ENCODE peak calls at places on chromosomes 3 and 15, in seven cellular contexts. F is Panc1, Q is GM23338, T is upper lobe of left lung, W is HepG2, Z is HCT116, A is K562. X is an unnamed sample. For H3K27me3, the result is how much of the 10 kb centered on the place peaks cover.

GRCh38 chr3:123672429-123673146 is 87.7 kb upstream of the HACD2 start:
- ATAC-seq in Q (no peak), W (peak), Z (no peak), F (no peak), A (no peak), T (no peak), X (no peak)

GRCh38 chr15:43748376-43748775 is 2.1 kb downstream of the PDIA3 start:
- ATAC-seq in Z (no peak), T (no peak), W (no peak), F (no peak), Q (no peak), A (no peak), X (no peak)

GRCh38 chr3:184666422-184666821 is 45.4 kb downstream of the MAGEF1 start:
- ATAC-seq in Z (no peak), A (no peak), W (no peak), T (no peak), F (no peak), Q (no peak), X (no peak)

GRCh38 chr3:48565591-48566400 is 2.2 kb upstream of the UCN2 start:
- ATAC-seq in A (no peak), F (peak), Q (no peak), Z (peak), T (no peak), W (no peak), X (no peak)

GRCh38 chr3:158739078-158739477 is 6.8 kb upstream of the RARRES1 start:
- ATAC-seq in Z (no peak), T (no peak), Q (no peak), F (no peak), A (no peak), W (no peak), X (no peak)

GRCh38 chr15:63970723-63971426 is 75.4 kb downstream of the DAPK2 start:
- ATAC-seq in A (peak), F (no peak), W (no peak), Q (no peak), T (no peak), Z (no peak), X (no peak)

GRCh38 chr15:41283653-41284424 is 48.6 kb downstream of the OIP5 start:
- ATAC-seq in T (peak), A (peak), Q (peak), Z (peak), W (peak), F (peak), X (peak)

GRCh38 chr3:150286390-150287147 is 121.5 kb upstream of the TSC22D2 start:
- ATAC-seq in A (peak), F (peak), Z (peak), Q (peak), T (peak), W (peak), X (peak)

GRCh38 chr15:45921376-45921775 is 286.5 kb downstream of the SQOR start:
- ATAC-seq in T (no peak), A (no peak), Q (no peak), W (no peak), Z (no peak), F (no peak), X (no peak)

GRCh38 chr3:69079269-69080159 is 651 bp downstream of the UBA3 start:
- ATAC-seq in Z (peak), F (peak), A (peak), Q (peak), W (peak), T (peak), X (peak)

GRCh38 chr3:88019024-88019423 is 39.8 kb downstream of the CGGBP1 start:
- ATAC-seq in Q (no peak), W (no peak), T (no peak), Z (no peak), F (no peak), A (no peak), X (no peak)

GRCh38 chr3:172317984-172318383 is 130.3 kb downstream of the GHSR start:
- ATAC-seq in W (peak), A (no peak), Z (peak), Q (no peak), F (peak), T (peak), X (peak)

GRCh38 chr3:21502631-21503030 is 248.4 kb downstream of the ZNF385D start:
- ATAC-seq in T (no peak), Z (no peak), Q (no peak), A (no peak), W (no peak), F (no peak), X (no peak)

GRCh38 chr3:135918600-135918999 is 46.9 kb upstream of the PPP2R3A start:
- ATAC-seq in T (peak), Q (peak), A (peak), W (peak), Z (peak), F (peak), X (peak)

GRCh38 chr3:61564405-61565059 is 3.2 kb downstream of the PTPRG start:
- ATAC-seq in F (no peak), W (no peak), T (peak), A (peak), Q (peak), Z (peak), X (peak)

GRCh38 chr15:35702946-35703495 is 157.1 kb upstream of the DPH6 start:
- ATAC-seq in Z (no peak), W (no peak), Q (no peak), T (no peak), F (no peak), A (no peak), X (no peak)

GRCh38 chr3:185995352-185995751 is 57.5 kb upstream of the TRA2B start:
- ATAC-seq in Q (no peak), T (peak), F (no peak), W (no peak), Z (no peak), A (no peak), X (peak)

GRCh38 chr3:4351164-4351855 is 48.1 kb downstream of the SETMAR start:
- ATAC-seq in T (peak), Z (peak), W (no peak), Q (no peak), F (no peak), A (peak), X (peak)

GRCh38 chr3:167863811-167864558 is 128.5 kb downstream of the SERPINI1 start:
- ATAC-seq in T (no peak), F (no peak), W (no peak), Q (no peak), Z (no peak), A (peak), X (no peak)

GRCh38 chr3:71254251-71254650 is 329.3 kb downstream of the FOXP1 start:
- ATAC-seq in A (no peak), Z (no peak), Q (no peak), T (peak), F (no peak), W (peak), X (no peak)

GRCh38 chr15:35850284-35850683 is 304.3 kb upstream of the DPH6 start:
- ATAC-seq in A (no peak), Z (no peak), F (no peak), W (no peak), T (no peak), Q (no peak), X (no peak)

GRCh38 chr3:114329823-114330222 is 36.0 kb downstream of the TIGIT start:
- ATAC-seq in Z (no peak), Q (no peak), T (no peak), F (no peak), A (no peak), W (no peak), X (no peak)

GRCh38 chr3:168341965-168342719 is 246.4 kb upstream of the GOLIM4 start:
- ATAC-seq in W (no peak), A (no peak), T (no peak), F (no peak), Z (no peak), Q (no peak), X (no peak)

GRCh38 chr3:170360476-170360875 is 3.0 kb downstream of the SKIL start:
- ATAC-seq in Q (no peak), Z (no peak), A (no peak), W (no peak), F (no peak), T (no peak), X (no peak)

GRCh38 chr3:111311126-111311525 is 230.9 kb upstream of the CD96 start:
- ATAC-seq in T (no peak), A (no peak), F (no peak), Z (no peak), Q (no peak), W (no peak), X (no peak)

GRCh38 chr3:127889976-127890650 is 24.9 kb upstream of the KBTBD12 start:
- ATAC-seq in Q (no peak), T (no peak), Z (peak), W (no peak), A (no peak), F (no peak), X (no peak)

GRCh38 chr3:194100856-194101390 is 35.0 kb upstream of the HES1 start:
- ATAC-seq in W (peak), A (no peak), T (no peak), Z (no peak), Q (no peak), F (no peak), X (no peak)
- H3K27me3 ChIP-seq in W (under half), A (under half), T (under half), Z (under half), Q (under half), F (under half), X (under half)

GRCh38 chr3:42501321-42501680 is 1.1 kb upstream of the VIPR1 start:
- ATAC-seq in F (no peak), W (peak), A (no peak), Z (no peak), T (no peak), Q (peak), X (no peak)

GRCh38 chr3:42501681-42502428 is 588 bp upstream of the VIPR1 start:
- ATAC-seq in T (peak), Z (no peak), Q (peak), W (peak), A (peak), F (peak), X (peak)

GRCh38 chr3:42503957-42504333 is 1.5 kb downstream of the VIPR1 start:
- ATAC-seq in A (no peak), T (no peak), Z (no peak), Q (no peak), W (no peak), F (no peak), X (no peak)

GRCh38 chr3:42503251-42503924 is 945 bp downstream of the VIPR1 start:
- ATAC-seq in Z (no peak), Q (no peak), T (no peak), A (no peak), W (no peak), F (no peak), X (no peak)

DNA sequence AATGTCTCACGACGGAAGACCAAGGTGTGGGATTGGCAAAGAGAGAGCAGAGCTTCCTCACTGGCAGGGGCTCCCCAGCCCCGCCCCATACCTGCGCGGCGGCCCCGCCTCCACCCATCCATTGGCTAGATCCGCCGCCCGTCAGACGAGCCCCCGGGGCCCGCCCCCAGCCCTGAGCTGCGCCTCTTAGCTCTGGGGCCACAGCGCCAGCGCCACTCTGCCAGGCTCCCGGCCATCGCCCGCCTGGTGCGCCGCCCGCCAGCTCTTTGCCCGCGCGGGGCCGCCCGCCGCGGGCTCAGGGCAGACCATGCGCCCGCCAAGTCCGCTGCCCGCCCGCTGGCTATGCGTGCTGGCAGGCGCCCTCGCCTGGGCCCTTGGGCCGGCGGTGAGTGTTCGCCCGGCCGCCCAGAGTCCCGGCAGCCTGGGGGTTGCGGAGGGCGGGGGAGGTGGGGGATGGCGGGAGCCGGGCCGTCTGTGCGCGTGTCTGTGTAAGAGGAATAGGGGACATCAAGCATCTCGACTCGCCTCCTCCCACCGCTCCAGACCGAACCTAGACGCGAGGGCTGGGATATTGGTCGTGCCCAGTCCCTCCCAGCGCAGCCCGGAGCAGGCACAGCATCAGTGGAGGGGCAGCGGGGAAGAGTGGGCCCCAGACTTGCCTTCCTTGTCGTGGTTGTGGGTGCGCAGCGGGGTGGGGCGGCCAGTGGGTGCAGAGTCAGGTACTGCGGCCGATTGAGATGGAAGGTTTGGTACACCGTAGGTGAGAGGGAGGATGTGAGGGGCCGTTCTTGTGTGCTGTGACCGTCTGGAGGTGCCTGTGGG is at the start of gene VIPR1:
- ATAC-seq in W (peak), T (peak), Q (peak), F (peak), Z (peak), A (peak), X (peak)
- TF ChIP-seq POLR2AphosphoS5 in W (no peak), T (peak), Q (peak), F (no peak), Z (peak), A (no peak), X (no peak)

DNA sequence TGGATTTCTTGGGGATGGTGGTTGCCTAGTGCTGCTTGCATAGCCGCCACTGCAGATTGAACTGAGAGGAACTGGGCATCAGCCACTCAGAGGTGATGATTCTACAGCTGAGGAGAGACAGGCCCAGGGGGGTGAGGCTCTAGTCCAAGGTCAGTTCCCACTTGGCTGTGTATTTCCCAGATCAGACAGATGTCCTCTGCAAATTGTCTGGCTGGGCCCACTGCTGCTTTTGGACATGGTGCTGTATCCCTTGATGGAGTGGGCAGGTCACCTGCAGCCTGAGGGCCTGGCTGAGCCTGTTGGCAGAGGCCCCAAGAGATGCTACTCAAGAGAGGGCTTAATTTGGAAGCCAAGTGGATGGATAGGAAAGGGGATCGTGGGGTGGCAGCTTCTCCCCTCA is 124.5 kb upstream of the CTDSPL start:
- ATAC-seq in Q (no peak), A (no peak), F (no peak), W (no peak), T (no peak), Z (no peak), X (no peak)
- H3K27me3 ChIP-seq in Q (under half), A (under half), F (under half), W (under half), T (under half), Z (under half), X (under half)

GRCh38 chr3:85481411-85482192 is 522.8 kb downstream of the CADM2 start:
- ATAC-seq in A (peak), T (no peak), F (no peak), Q (no peak), Z (no peak), W (no peak), X (no peak)

GRCh38 chr3:85483986-85484385 is 525.2 kb downstream of the CADM2 start:
- ATAC-seq in A (peak), Q (no peak), Z (no peak), T (no peak), W (no peak), F (no peak), X (no peak)

GRCh38 chr3:85482193-85482450 is 523.3 kb downstream of the CADM2 start:
- ATAC-seq in Z (no peak), F (no peak), Q (no peak), T (no peak), A (peak), W (no peak), X (no peak)

DNA sequence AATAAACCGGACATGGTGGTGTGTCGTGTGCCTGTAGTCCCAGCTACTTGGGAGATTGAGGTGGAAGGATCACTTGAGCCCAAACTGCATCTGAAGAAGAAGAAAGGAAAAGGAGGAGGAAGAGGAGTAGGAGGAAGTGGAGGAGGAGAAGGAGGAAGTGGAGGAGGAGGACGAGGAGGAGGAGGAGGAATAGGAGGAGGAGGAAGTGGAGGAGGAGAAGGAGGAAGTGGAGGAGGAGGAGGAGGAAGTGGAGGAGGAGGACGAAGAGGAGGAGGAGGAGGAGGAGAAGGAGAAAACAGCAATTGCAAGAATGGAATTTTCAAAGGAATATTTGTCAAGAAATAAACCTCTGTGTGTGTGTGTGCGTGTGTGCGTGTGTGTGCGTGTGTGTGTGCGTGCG is 528.6 kb downstream of the CADM2 start:
- ATAC-seq in T (no peak), A (no peak), W (no peak), Z (no peak), F (no peak), Q (no peak), X (no peak)
- TF ChIP-seq POLR2AphosphoS5 in T (no peak), A (no peak), W (no peak), Z (no peak), F (no peak), Q (no peak), X (no peak)

GRCh38 chr15:71252036-71252898 is 137.0 kb downstream of the THSD4 start:
- ATAC-seq in A (peak), Q (no peak), Z (peak), W (no peak), F (peak), T (peak), X (no peak)
- H3K27me3 ChIP-seq in A (under half), Q (under half), Z (under half), W (under half), F (under half), T (under half), X (under half)

GRCh38 chr15:29686079-29686425 is 136.2 kb downstream of the TJP1 start:
- ATAC-seq in Q (no peak), W (no peak), F (no peak), Z (no peak), A (no peak), T (no peak), X (no peak)

GRCh38 chr15:29685156-29686078 is 136.9 kb downstream of the TJP1 start:
- ATAC-seq in Q (no peak), A (no peak), W (no peak), T (no peak), F (peak), Z (no peak), X (no peak)

GRCh38 chr15:29687939-29688884 is 134.1 kb downstream of the TJP1 start:
- ATAC-seq in Z (no peak), W (peak), T (no peak), A (no peak), Q (no peak), F (no peak), X (no peak)

GRCh38 chr15:29687204-29687768 is 135.0 kb downstream of the TJP1 start:
- ATAC-seq in T (peak), F (no peak), W (peak), Q (no peak), A (no peak), Z (no peak), X (no peak)

GRCh38 chr15:29686445-29687203 is 135.6 kb downstream of the TJP1 start:
- ATAC-seq in W (no peak), A (no peak), Z (no peak), F (no peak), T (no peak), Q (no peak), X (no peak)
- TF ChIP-seq POLR2AphosphoS5 in W (no peak), A (no peak), Z (no peak), F (no peak), T (no peak), Q (no peak), X (no peak)

DNA sequence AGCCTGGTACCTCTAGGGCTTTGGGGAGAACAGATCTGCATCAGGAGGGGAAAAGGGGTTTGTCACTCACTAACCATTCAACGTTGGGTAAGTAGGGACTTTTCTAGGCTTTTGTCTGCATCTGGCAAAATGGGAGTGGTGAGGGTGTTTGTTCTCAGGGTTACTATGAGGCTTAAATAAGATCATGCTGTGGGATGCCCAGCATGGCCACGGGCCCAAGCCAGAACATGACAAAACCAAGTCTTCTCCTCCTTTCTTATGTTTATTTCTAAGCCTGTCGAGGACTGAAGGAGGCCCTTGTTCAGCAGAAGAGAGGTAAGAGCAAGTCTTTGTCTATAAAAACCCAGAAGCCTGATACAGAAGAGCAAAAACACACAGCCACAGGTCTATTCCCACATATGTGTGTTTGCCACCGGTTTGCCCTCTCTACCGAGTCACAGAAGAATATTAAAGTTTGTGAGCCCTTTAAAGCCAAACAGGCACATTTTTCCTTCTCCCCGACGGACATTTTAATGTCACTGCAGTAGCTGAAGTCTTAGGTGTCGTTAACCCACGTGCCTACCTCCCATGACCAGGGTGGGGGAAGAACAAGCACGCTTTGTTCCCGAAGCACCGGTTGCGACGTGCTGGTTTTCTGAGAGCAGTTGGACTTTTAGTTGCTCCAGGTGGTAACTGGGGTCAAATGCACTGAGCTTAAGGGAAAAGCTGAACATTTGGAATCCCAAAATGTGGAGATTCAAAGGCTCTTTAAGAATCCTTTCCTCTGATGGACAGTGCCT is 72.1 kb downstream of the NOX5 start:
- ATAC-seq in W (no peak), T (no peak), Q (peak), F (no peak), Z (no peak), A (no peak), X (no peak)
- H3K27me3 ChIP-seq in W (under half), T (under half), Q (under half), F (under half), Z (under half), A (under half), X (under half)

GRCh38 chr3:182978387-182978786 is 2.0 kb downstream of the DCUN1D1 start:
- ATAC-seq in Q (no peak), Z (no peak), F (no peak), W (no peak), A (peak), T (no peak), X (no peak)

GRCh38 chr3:182979103-182979697 is 1.1 kb downstream of the DCUN1D1 start:
- ATAC-seq in F (no peak), Z (no peak), Q (no peak), W (peak), T (no peak), A (peak), X (no peak)

GRCh38 chr3:182981038-182981380 is 671 bp upstream of the DCUN1D1 start:
- ATAC-seq in Z (peak), A (no peak), Q (peak), W (peak), T (no peak), F (peak), X (no peak)

GRCh38 chr3:182979719-182980191 is 583 bp downstream of the DCUN1D1 start:
- ATAC-seq in T (peak), Q (peak), A (peak), W (peak), Z (peak), F (peak), X (peak)

GRCh38 chr3:182980204-182981037 is at the start of gene DCUN1D1:
- ATAC-seq in T (peak), W (peak), F (peak), A (peak), Q (peak), Z (peak), X (peak)
- TF ChIP-seq POLR2AphosphoS5 in T (peak), W (peak), F (peak), A (peak), Q (peak), Z (peak), X (peak)

GRCh38 chr15:69892351-69892750 is 205.4 kb downstream of the TLE3 start:
- ATAC-seq in Q (no peak), W (no peak), F (no peak), A (no peak), T (no peak), Z (no peak), X (no peak)
- H3K27me3 ChIP-seq in Q (under half), W (under half), F (under half), A (under half), T (under half), Z (under half), X (under half)

X was measured in gastroesophageal sphincter.